ENCODE peak calls at places on chromosomes 1 and 21, in five cellular contexts. N, S, Y, Q and V are unnamed samples.

GRCh38 chr1:2411801-2412394 is 466 bp downstream of the PEX10 start:
- DNase-seq in N (no peak), S (no peak), Y (no peak), Q (no peak), V (peak)

GRCh38 chr1:216379441-216379840 is 43.8 kb downstream of the USH2A start:
- DNase-seq in N (no peak), S (no peak), Y (no peak), Q (no peak), V (no peak)

GRCh38 chr1:156356875-156357534 is 12.0 kb upstream of the RHBG start:
- DNase-seq in N (peak), S (peak), Y (peak), Q (peak), V (peak)

GRCh38 chr1:213122514-213122929 is 71.5 kb downstream of the RPS6KC1 start:
- DNase-seq in N (no peak), S (no peak), Y (peak), Q (no peak), V (no peak)

GRCh38 chr1:226575436-226576390 is 27.1 kb downstream of the STUM start:
- DNase-seq in N (no peak), S (no peak), Y (no peak), Q (no peak), V (no peak)

GRCh38 chr1:81878538-81878937 is 77.8 kb downstream of the ADGRL2 start:
- DNase-seq in N (no peak), S (no peak), Y (no peak), Q (no peak), V (no peak)

GRCh38 chr1:232186936-232187335 is 443.0 kb downstream of the SIPA1L2 start:
- DNase-seq in N (no peak), S (no peak), Y (no peak), Q (no peak), V (no peak)

GRCh38 chr21:19853709-19854575 is 1144.3 kb upstream of the NCAM2 start:
- DNase-seq in N (no peak), S (no peak), Y (peak), Q (no peak), V (no peak)

GRCh38 chr1:192489046-192489445 is 86.5 kb upstream of the RGS1 start:
- DNase-seq in N (no peak), S (no peak), Y (no peak), Q (no peak), V (no peak)

GRCh38 chr1:39952359-39953110 is 2.4 kb upstream of the MFSD2A start:
- DNase-seq in N (no peak), S (no peak), Y (no peak), Q (no peak), V (no peak)

GRCh38 chr21:43190544-43191340 is 21.9 kb downstream of the CRYAA start:
- DNase-seq in N (peak), S (no peak), Y (no peak), Q (no peak), V (no peak)

GRCh38 chr1:2556277-2557145 is at the start of gene TNFRSF14:
- DNase-seq in N (peak), S (peak), Y (peak), Q (peak), V (no peak)

GRCh38 chr1:221497051-221497450 is 244.8 kb downstream of the DUSP10 start:
- DNase-seq in N (no peak), S (no peak), Y (no peak), Q (no peak), V (no peak)

GRCh38 chr1:209672705-209673630 is 2.2 kb upstream of the G0S2 start:
- DNase-seq in N (no peak), S (peak), Y (no peak), Q (peak), V (no peak)

GRCh38 chr21:31182231-31183129 is 144.2 kb upstream of the KRTAP19-8 start:
- DNase-seq in N (no peak), S (no peak), Y (no peak), Q (peak), V (no peak)

GRCh38 chr21:44013380-44014088 is 1.4 kb downstream of the TRAPPC10 start:
- DNase-seq in N (no peak), S (peak), Y (peak), Q (peak), V (no peak)

GRCh38 chr1:37391181-37391949 is 83.0 kb upstream of the ZC3H12A start:
- DNase-seq in N (no peak), S (no peak), Y (no peak), Q (no peak), V (no peak)

GRCh38 chr1:182348916-182349747 is 42.5 kb downstream of the GLUL start:
- DNase-seq in N (no peak), S (no peak), Y (peak), Q (no peak), V (no peak)

GRCh38 chr1:116997666-116998065 is 3.9 kb upstream of the CD101 start:
- DNase-seq in N (no peak), S (no peak), Y (no peak), Q (no peak), V (no peak)

GRCh38 chr21:45532826-45533730 is 9.2 kb downstream of the SLC19A1 start:
- DNase-seq in N (peak), S (no peak), Y (no peak), Q (no peak), V (no peak)

GRCh38 chr21:44294391-44295162 is 5.3 kb upstream of the PFKL start:
- DNase-seq in N (peak), S (no peak), Y (no peak), Q (no peak), V (peak)

GRCh38 chr1:230807029-230807428 is 59.8 kb downstream of the CAPN9 start:
- DNase-seq in N (no peak), S (no peak), Y (no peak), Q (no peak), V (no peak)

GRCh38 chr1:53075761-53076163 is 13.7 kb downstream of the PODN start:
- DNase-seq in N (no peak), S (no peak), Y (no peak), Q (no peak), V (no peak)

GRCh38 chr21:44874240-44874496 is 678 bp upstream of the PTTG1IP start:
- DNase-seq in N (no peak), S (no peak), Y (no peak), Q (no peak), V (no peak)

GRCh38 chr1:227395391-227396028 is 77.2 kb upstream of the CDC42BPA start:
- DNase-seq in N (no peak), S (no peak), Y (no peak), Q (no peak), V (no peak)

GRCh38 chr1:46003315-46003714 is 129.1 kb downstream of the PIK3R3 start:
- DNase-seq in N (no peak), S (no peak), Y (no peak), Q (no peak), V (no peak)

GRCh38 chr1:22662318-22662717 is 9.3 kb downstream of the C1QB start:
- DNase-seq in N (no peak), S (peak), Y (no peak), Q (no peak), V (peak)

GRCh38 chr21:15031790-15032357 is 32.9 kb downstream of the NRIP1 start:
- DNase-seq in N (no peak), S (no peak), Y (no peak), Q (no peak), V (no peak)

GRCh38 chr1:25006770-25007169 is 76.7 kb upstream of the RUNX3 start:
- DNase-seq in N (peak), S (no peak), Y (peak), Q (no peak), V (no peak)

GRCh38 chr1:14615539-14616218 is 17.2 kb downstream of the KAZN start:
- DNase-seq in N (no peak), S (no peak), Y (no peak), Q (no peak), V (no peak)

GRCh38 chr1:222098382-222098781 is 356.5 kb upstream of the DUSP10 start:
- DNase-seq in N (no peak), S (no peak), Y (no peak), Q (no peak), V (no peak)

GRCh38 chr1:6191968-6192367 is 7.4 kb downstream of the RPL22 start:
- DNase-seq in N (no peak), S (no peak), Y (no peak), Q (no peak), V (no peak)

GRCh38 chr1:5995871-5996630 is 3.8 kb upstream of the NPHP4 start:
- DNase-seq in N (no peak), S (no peak), Y (no peak), Q (no peak), V (no peak)

GRCh38 chr1:208997726-208998312 is 585.7 kb upstream of the CAMK1G start:
- DNase-seq in N (no peak), S (no peak), Y (peak), Q (no peak), V (no peak)